ENCODE peak calls at places on chromosomes 3 and 15, in nine cellular contexts. M is small intestine, X is mucosa of descending colon, B is right cardiac atrium, V is heart left ventricle, J is mesenchymal stem cell, I is fibroblast of pulmonary artery, C is ovary, W is tibial artery. S is an unnamed sample.

GRCh38 chr3:16288664-16289063 is 23.7 kb downstream of the OXNAD1 start:
- DNase-seq in J (no peak), M (no peak), W (no peak), C (no peak), X (no peak), I (no peak), B (peak; percentile 55), V (peak; percentile 49), S (no peak)

GRCh38 chr3:64163755-64164148 is 61.5 kb downstream of the PRICKLE2 start:
- DNase-seq in M (no peak), X (no peak), I (peak; percentile 90), J (peak; percentile 93), B (no peak), V (no peak), W (no peak), C (no peak), S (peak; percentile 89)

GRCh38 chr3:149085828-149086231 is 503 bp downstream of the HLTF start:
- DNase-seq in W (no peak), I (peak; percentile 33), M (peak; percentile 24), X (no peak), B (no peak), J (peak; percentile 61), C (no peak), V (no peak), S (peak; percentile 48)

GRCh38 chr3:138148503-138148902 is 16.3 kb upstream of the A4GNT start:
- DNase-seq in C (no peak), W (no peak), X (no peak), B (no peak), V (no peak), M (no peak), J (no peak), I (no peak), S (no peak)

GRCh38 chr3:30421261-30421660 is 185.1 kb upstream of the TGFBR2 start:
- DNase-seq in X (no peak), I (peak; percentile 91), W (no peak), C (no peak), J (peak; percentile 65), V (no peak), M (no peak), B (no peak), S (peak; percentile 95)

GRCh38 chr3:120094776-120095225 is 554 bp upstream of the GSK3B start:
- DNase-seq in X (peak; percentile 96), I (peak; percentile 100), J (peak; percentile 100), B (peak; percentile 99), C (no peak), V (peak; percentile 99), M (peak; percentile 100), W (peak; percentile 100), S (peak; percentile 100)

GRCh38 chr15:65818927-65819562 is 27.0 kb upstream of the DENND4A start:
- DNase-seq in V (no peak), I (peak; percentile 86), X (no peak), C (no peak), J (peak; percentile 71), M (peak; percentile 63), B (no peak), W (no peak), S (no peak)

GRCh38 chr15:62895139-62895866 is 147.2 kb upstream of the TPM1 start:
- DNase-seq in I (peak; percentile 87), M (no peak), X (no peak), W (no peak), V (no peak), J (peak; percentile 86), B (no peak), C (no peak), S (peak; percentile 79)

GRCh38 chr3:156554515-156554841 is 439 bp downstream of the SSR3 start:
- DNase-seq in M (no peak), I (no peak), X (no peak), J (no peak), C (no peak), W (no peak), B (no peak), V (no peak), S (no peak)

GRCh38 chr3:63976166-63976861 is 47.0 kb downstream of the PSMD6 start:
- DNase-seq in W (no peak), J (peak; percentile 94), M (no peak), X (no peak), C (no peak), B (no peak), V (no peak), I (peak; percentile 99), S (peak; percentile 99)

GRCh38 chr3:33439421-33440327 is 531 bp downstream of the UBP1 start:
- DNase-seq in C (peak; percentile 68), W (peak; percentile 52), X (peak; percentile 76), I (peak; percentile 39), J (peak; percentile 62), M (peak; percentile 46), V (peak; percentile 45), B (peak; percentile 82), S (peak; percentile 33)

GRCh38 chr3:139267300-139268246 is 76.2 kb upstream of the MRPS22 start:
- DNase-seq in J (no peak), X (no peak), C (no peak), M (peak; percentile 31), W (no peak), V (peak; percentile 22), I (no peak), B (no peak), S (no peak)

GRCh38 chr3:19267040-19267439 is 118.7 kb downstream of the KCNH8 start:
- DNase-seq in C (no peak), W (no peak), M (no peak), X (no peak), B (no peak), V (no peak), I (no peak), J (no peak), S (no peak)

GRCh38 chr3:197224034-197224444 is 74.4 kb downstream of the DLG1 start:
- DNase-seq in X (no peak), J (peak; percentile 68), W (no peak), C (no peak), I (peak; percentile 76), M (peak; percentile 60), B (no peak), V (no peak), S (peak; percentile 72)

GRCh38 chr15:49751191-49751590 is 130.3 kb downstream of the DTWD1 start:
- DNase-seq in V (no peak), W (no peak), X (no peak), M (no peak), I (no peak), B (peak; percentile 68), J (no peak), C (no peak), S (no peak)

GRCh38 chr3:133371181-133371580 is 28.7 kb upstream of the BFSP2 start:
- DNase-seq in V (no peak), W (no peak), X (no peak), B (no peak), J (no peak), M (no peak), I (no peak), C (no peak), S (no peak)

GRCh38 chr3:46667061-46667621 is 26.3 kb downstream of the ALS2CL start:
- DNase-seq in V (peak; percentile 11), J (no peak), W (peak; percentile 17), B (peak; percentile 53), C (no peak), M (no peak), X (no peak), I (no peak), S (no peak)

GRCh38 chr3:46664971-46665762 is 28.3 kb downstream of the ALS2CL start:
- DNase-seq in W (no peak), V (peak; percentile 65), B (peak; percentile 67), M (no peak), C (no peak), J (no peak), X (no peak), I (no peak), S (no peak)

GRCh38 chr3:46667657-46668056 is 25.8 kb downstream of the ALS2CL start:
- DNase-seq in I (no peak), M (no peak), B (no peak), V (peak; percentile 8), X (no peak), W (peak; percentile 9), J (no peak), C (peak; percentile 6), S (no peak)

GRCh38 chr3:46665763-46666470 is 27.6 kb downstream of the ALS2CL start:
- DNase-seq in W (no peak), J (no peak), I (no peak), C (no peak), X (no peak), B (no peak), V (peak; percentile 11), M (no peak), S (no peak)

GRCh38 chr3:46666471-46666845 is 27.0 kb downstream of the ALS2CL start:
- DNase-seq in W (no peak), M (no peak), J (no peak), I (no peak), B (peak; percentile 74), X (no peak), V (peak; percentile 64), C (no peak), S (no peak)
- H3K4me3 ChIP-seq in W (no peak overlapping the region), M (no peak overlapping the region), J (no peak overlapping the region), I (no peak overlapping the region), B (no peak overlapping the region), X (no peak overlapping the region), V (no peak overlapping the region), C (no peak overlapping the region), S (no peak overlapping the region)

GRCh38 chr3:187728248-187728647 is 17.0 kb downstream of the BCL6 start:
- DNase-seq in M (no peak), C (no peak), I (no peak), J (no peak), V (no peak), B (peak; percentile 37), X (no peak), W (no peak), S (no peak)
- H3K4me3 ChIP-seq in M (no peak overlapping the region), C (no peak overlapping the region), I (no peak overlapping the region), J (no peak overlapping the region), V (no peak overlapping the region), B (no peak overlapping the region), X (no peak overlapping the region), W (no peak overlapping the region), S (no peak overlapping the region)

DNA sequence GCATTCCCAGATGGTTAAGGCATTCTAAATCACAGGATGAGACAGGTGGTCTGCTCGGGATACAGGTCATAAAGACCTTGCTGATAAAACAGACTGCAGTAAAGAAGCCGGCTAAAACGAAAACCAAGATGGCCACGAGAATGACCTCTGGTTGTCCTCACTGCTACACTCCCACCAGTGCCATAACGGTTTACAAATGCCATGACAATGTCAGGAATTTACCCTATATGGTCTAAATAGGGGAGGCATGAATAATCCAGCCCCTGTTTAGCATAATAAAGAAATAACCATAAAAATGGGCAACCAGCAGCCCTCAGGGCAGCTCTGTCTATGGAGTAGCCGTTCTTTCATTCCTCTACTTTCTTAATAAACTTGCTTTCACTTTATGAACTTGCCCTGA is 151.1 kb downstream of the ZNF385D start:
- DNase-seq in V (no peak), M (no peak), W (no peak), I (no peak), J (no peak), X (no peak), B (no peak), C (no peak), S (no peak)
- H3K4me3 ChIP-seq in V (no peak overlapping the region), M (no peak overlapping the region), W (no peak overlapping the region), I (no peak overlapping the region), J (no peak overlapping the region), X (no peak overlapping the region), B (no peak overlapping the region), C (no peak overlapping the region), S (no peak overlapping the region)

DNA sequence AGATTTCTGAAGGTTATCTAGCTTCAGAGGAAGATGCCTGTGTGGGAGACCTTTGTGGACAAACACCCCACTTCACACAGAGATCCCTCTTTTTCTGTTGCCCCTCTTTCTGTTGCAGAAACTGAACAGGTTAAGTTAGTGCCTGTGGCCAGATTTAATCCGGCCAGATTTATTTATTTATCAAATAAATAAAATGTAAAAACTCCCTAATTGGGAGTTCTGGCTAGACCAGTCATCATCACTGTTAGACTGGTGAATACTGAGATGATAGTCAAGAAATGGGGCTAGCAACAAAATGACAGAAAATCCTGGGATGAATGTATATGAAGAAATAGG is 1.2 kb upstream of the TBC1D5 start:
- DNase-seq in V (no peak), I (no peak), M (no peak), J (no peak), X (no peak), W (no peak), C (no peak), B (no peak), S (no peak)
- H3K4me3 ChIP-seq in V (no peak overlapping the region), I (no peak overlapping the region), M (no peak overlapping the region), J (peak overlapping the region; percentile 85), X (no peak overlapping the region), W (no peak overlapping the region), C (no peak overlapping the region), B (no peak overlapping the region), S (no peak overlapping the region)

S was measured in fibroblast of lung.